ENCODE peak calls at places on chromosomes 3 and 15, in six cellular contexts. One of them, this sample, is unnamed.

GRCh38 chr3:30539214-30539613 is 67.2 kb upstream of the TGFBR2 start:
- DNase-seq in A549: no peak
- DNase-seq in transverse colon: no peak
- DNase-seq in tibial nerve: no peak
- DNase-seq in ovary: no peak
- DNase-seq in stomach: no peak
- DNase-seq in this sample: no peak

GRCh38 chr3:70824785-70825184 is 512.3 kb upstream of the MDFIC2 start:
- DNase-seq in stomach: no peak
- DNase-seq in A549: peak; percentile 17
- DNase-seq in ovary: no peak
- DNase-seq in tibial nerve: no peak
- DNase-seq in transverse colon: no peak
- DNase-seq in this sample: no peak

GRCh38 chr3:177946515-177946914 is 589.7 kb upstream of the KCNMB2 start:
- DNase-seq in A549: no peak
- DNase-seq in stomach: no peak
- DNase-seq in tibial nerve: no peak
- DNase-seq in ovary: no peak
- DNase-seq in transverse colon: no peak
- DNase-seq in this sample: no peak

GRCh38 chr3:42819351-42819965 is 10.2 kb downstream of the ACKR2 start:
- DNase-seq in ovary: no peak
- DNase-seq in transverse colon: peak; percentile 59
- DNase-seq in A549: no peak
- DNase-seq in stomach: peak; percentile 56
- DNase-seq in tibial nerve: no peak
- DNase-seq in this sample: no peak

GRCh38 chr3:81352867-81353266 is 408.6 kb downstream of the GBE1 start:
- DNase-seq in A549: no peak
- DNase-seq in tibial nerve: no peak
- DNase-seq in transverse colon: no peak
- DNase-seq in stomach: no peak
- DNase-seq in ovary: no peak
- DNase-seq in this sample: no peak

GRCh38 chr15:32704343-32705076 is 13.3 kb upstream of the GREM1 start:
- DNase-seq in tibial nerve: no peak
- DNase-seq in A549: no peak
- DNase-seq in ovary: no peak
- DNase-seq in stomach: no peak
- DNase-seq in transverse colon: no peak
- DNase-seq in this sample: no peak

GRCh38 chr3:25661694-25662455 is 2.8 kb downstream of the TOP2B start:
- DNase-seq in transverse colon: no peak
- DNase-seq in ovary: no peak
- DNase-seq in tibial nerve: no peak
- DNase-seq in stomach: no peak
- DNase-seq in A549: no peak
- DNase-seq in this sample: no peak

GRCh38 chr3:66588340-66588847 is 87.6 kb upstream of the LRIG1 start:
- DNase-seq in transverse colon: no peak
- DNase-seq in ovary: no peak
- DNase-seq in stomach: no peak
- DNase-seq in A549: no peak
- DNase-seq in tibial nerve: no peak
- DNase-seq in this sample: no peak

GRCh38 chr15:38961886-38962285 is 397.3 kb upstream of the RASGRP1 start:
- DNase-seq in ovary: no peak
- DNase-seq in A549: no peak
- DNase-seq in transverse colon: no peak
- DNase-seq in stomach: no peak
- DNase-seq in tibial nerve: no peak
- DNase-seq in this sample: no peak

GRCh38 chr3:52044869-52045616 is 11.3 kb downstream of the DUSP7 start:
- DNase-seq in tibial nerve: no peak
- DNase-seq in transverse colon: no peak
- DNase-seq in stomach: no peak
- DNase-seq in A549: no peak
- DNase-seq in ovary: no peak
- DNase-seq in this sample: no peak

GRCh38 chr15:96849501-96849900 is 519.0 kb downstream of the NR2F2 start:
- DNase-seq in ovary: no peak
- DNase-seq in stomach: no peak
- DNase-seq in A549: no peak
- DNase-seq in tibial nerve: no peak
- DNase-seq in transverse colon: no peak
- DNase-seq in this sample: no peak

GRCh38 chr3:155015776-155016451 is 64.2 kb upstream of the MME start:
- DNase-seq in tibial nerve: no peak
- DNase-seq in A549: no peak
- DNase-seq in ovary: no peak
- DNase-seq in transverse colon: no peak
- DNase-seq in stomach: no peak
- DNase-seq in this sample: no peak

GRCh38 chr3:37143821-37144220 is 30.6 kb downstream of the LRRFIP2 start:
- DNase-seq in tibial nerve: no peak
- DNase-seq in ovary: no peak
- DNase-seq in transverse colon: no peak
- DNase-seq in stomach: no peak
- DNase-seq in A549: no peak
- DNase-seq in this sample: no peak

GRCh38 chr3:12796171-12797123 is at the start of gene CAND2:
- DNase-seq in tibial nerve: peak; percentile 50
- DNase-seq in transverse colon: peak; percentile 56
- DNase-seq in ovary: peak; percentile 87
- DNase-seq in A549: no peak
- DNase-seq in stomach: peak; percentile 55
- DNase-seq in this sample: no peak

GRCh38 chr3:159787191-159787590 is 201.4 kb upstream of the IL12A start:
- DNase-seq in ovary: no peak
- DNase-seq in stomach: no peak
- DNase-seq in A549: peak; percentile 65
- DNase-seq in tibial nerve: no peak
- DNase-seq in transverse colon: peak; percentile 64
- DNase-seq in this sample: no peak

GRCh38 chr3:101725192-101725889 is 927 bp downstream of the CEP97 start:
- DNase-seq in ovary: peak; percentile 52
- DNase-seq in A549: peak; percentile 8
- DNase-seq in tibial nerve: no peak
- DNase-seq in stomach: peak; percentile 34
- DNase-seq in transverse colon: peak; percentile 35
- DNase-seq in this sample: peak; percentile 67

GRCh38 chr3:14319654-14320182 is 82.7 kb upstream of the SLC6A6 start:
- DNase-seq in stomach: peak; percentile 67
- DNase-seq in ovary: no peak
- DNase-seq in A549: peak; percentile 89
- DNase-seq in tibial nerve: no peak
- DNase-seq in transverse colon: peak; percentile 49
- DNase-seq in this sample: no peak

GRCh38 chr3:123026551-123027291 is 842 bp downstream of the SEMA5B start:
- DNase-seq in tibial nerve: no peak
- DNase-seq in transverse colon: peak; percentile 28
- DNase-seq in stomach: peak; percentile 31
- DNase-seq in A549: peak; percentile 32
- DNase-seq in ovary: peak; percentile 43
- DNase-seq in this sample: peak; percentile 68

GRCh38 chr15:96181873-96182301 is 148.6 kb upstream of the NR2F2 start:
- DNase-seq in tibial nerve: peak; percentile 31
- DNase-seq in stomach: no peak
- DNase-seq in A549: no peak
- DNase-seq in transverse colon: peak; percentile 33
- DNase-seq in ovary: peak; percentile 80
- DNase-seq in this sample: peak; percentile 68

GRCh38 chr3:186057594-186057993 is 51.3 kb downstream of the ETV5 start:
- DNase-seq in A549: no peak
- DNase-seq in ovary: no peak
- DNase-seq in stomach: no peak
- DNase-seq in transverse colon: no peak
- DNase-seq in tibial nerve: no peak
- DNase-seq in this sample: no peak

GRCh38 chr3:47877719-47878118 is 74.8 kb downstream of the DHX30 start:
- DNase-seq in tibial nerve: no peak
- DNase-seq in stomach: no peak
- DNase-seq in ovary: no peak
- DNase-seq in A549: no peak
- DNase-seq in transverse colon: no peak
- DNase-seq in this sample: no peak

DNA sequence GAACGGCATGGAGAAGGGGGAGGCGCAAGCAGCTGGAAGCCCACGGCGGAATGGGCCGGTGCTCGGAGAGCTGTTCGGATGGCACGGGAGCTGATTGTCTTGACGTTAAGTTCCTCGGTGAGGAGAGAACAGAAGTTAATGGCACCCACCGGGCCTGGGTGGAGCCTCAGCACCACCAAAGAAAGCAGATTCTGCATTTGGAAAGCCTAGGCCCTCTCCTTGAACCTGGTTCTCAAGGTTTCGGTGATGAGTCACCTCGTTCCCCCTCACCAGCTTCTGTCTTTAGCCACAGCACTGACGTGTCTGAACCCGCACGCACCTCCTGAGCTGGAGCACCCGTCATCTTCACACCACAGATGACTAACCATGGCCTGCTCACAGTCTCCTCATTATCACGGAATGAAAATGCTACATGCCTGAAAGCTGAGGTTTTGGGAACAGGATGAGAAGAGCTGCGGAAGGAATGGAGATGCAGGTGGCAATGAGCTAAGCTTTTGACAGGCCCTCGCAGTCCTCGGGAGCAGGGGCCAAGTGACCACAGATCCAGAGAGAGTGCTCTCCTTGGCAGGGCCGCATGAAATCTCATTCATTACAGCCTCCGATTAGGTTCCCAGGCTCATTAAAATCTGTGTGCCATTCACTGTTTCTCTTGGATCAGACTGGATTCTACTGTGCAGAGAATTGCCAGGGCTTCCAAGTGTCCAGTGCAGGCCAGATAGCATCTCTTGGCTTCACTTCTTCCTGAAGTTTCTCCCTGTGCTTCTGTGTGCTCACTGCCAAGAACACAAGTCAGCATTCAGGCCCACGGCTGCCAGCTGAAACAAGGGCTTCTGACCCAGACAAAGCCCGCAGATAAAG is 96.3 kb upstream of the DLG1 start:
- DNase-seq in ovary: peak; percentile 69
- DNase-seq in stomach: peak; percentile 38
- DNase-seq in tibial nerve: peak; percentile 27
- DNase-seq in transverse colon: no peak
- DNase-seq in A549: no peak
- DNase-seq in this sample: no peak
- H3K27ac ChIP-seq in ovary: no peak overlapping the region
- H3K27ac ChIP-seq in stomach: peak overlapping the region; percentile 9
- H3K27ac ChIP-seq in tibial nerve: peak overlapping the region; percentile 59
- H3K27ac ChIP-seq in transverse colon: no peak overlapping the region
- H3K27ac ChIP-seq in A549: no peak overlapping the region
- H3K27ac ChIP-seq in this sample: peak overlapping the region; percentile 89

DNA sequence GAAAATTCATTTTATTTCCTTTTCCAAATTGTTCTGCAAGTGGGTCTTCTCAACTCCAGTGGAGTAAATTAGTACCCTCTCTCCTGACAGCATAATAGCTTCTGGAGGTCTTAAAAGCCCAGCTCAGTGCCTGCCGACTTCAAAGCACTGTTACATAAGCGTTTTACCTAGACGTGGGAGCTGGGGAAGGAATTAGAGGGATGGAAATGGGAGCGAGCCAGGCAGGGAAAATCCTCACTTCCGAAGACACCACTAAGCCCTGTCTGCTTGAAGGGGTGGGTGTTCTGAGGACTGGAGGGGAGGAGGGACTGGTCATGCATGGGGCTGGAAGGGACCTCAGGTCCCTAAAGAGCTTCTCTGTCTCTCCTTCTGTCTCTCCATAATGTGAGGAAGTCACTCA is 77.2 kb upstream of the SLC6A1 start:
- DNase-seq in transverse colon: no peak
- DNase-seq in ovary: no peak
- DNase-seq in A549: no peak
- DNase-seq in stomach: no peak
- DNase-seq in tibial nerve: no peak
- DNase-seq in this sample: no peak
- TF ChIP-seq EP300 in transverse colon: no peak
- TF ChIP-seq EP300 in ovary: no peak
- TF ChIP-seq EP300 in A549: no peak
- TF ChIP-seq EP300 in stomach: no peak
- TF ChIP-seq EP300 in tibial nerve: no peak
- TF ChIP-seq EP300 in this sample: no peak

GRCh38 chr3:184552296-184552695 is 9.3 kb upstream of the EPHB3 start:
- DNase-seq in A549: no peak
- DNase-seq in stomach: no peak
- DNase-seq in ovary: no peak
- DNase-seq in transverse colon: no peak
- DNase-seq in tibial nerve: no peak
- DNase-seq in this sample: no peak
- H3K27ac ChIP-seq in A549: no peak overlapping the region
- H3K27ac ChIP-seq in stomach: no peak overlapping the region
- H3K27ac ChIP-seq in ovary: no peak overlapping the region
- H3K27ac ChIP-seq in transverse colon: no peak overlapping the region
- H3K27ac ChIP-seq in tibial nerve: no peak overlapping the region
- H3K27ac ChIP-seq in this sample: no peak overlapping the region

GRCh38 chr15:94844533-94845390 is 613.4 kb downstream of the MCTP2 start:
- DNase-seq in ovary: peak; percentile 65
- DNase-seq in transverse colon: peak; percentile 91
- DNase-seq in A549: no peak
- DNase-seq in stomach: peak; percentile 82
- DNase-seq in tibial nerve: peak; percentile 41
- DNase-seq in this sample: no peak
- TF ChIP-seq EP300 in ovary: no peak
- TF ChIP-seq EP300 in transverse colon: no peak
- TF ChIP-seq EP300 in A549: no peak
- TF ChIP-seq EP300 in stomach: no peak
- TF ChIP-seq EP300 in tibial nerve: no peak
- TF ChIP-seq EP300 in this sample: no peak

GRCh38 chr15:58309993-58310928 is 121.5 kb upstream of the LIPC start:
- DNase-seq in transverse colon: no peak
- DNase-seq in tibial nerve: no peak
- DNase-seq in A549: no peak
- DNase-seq in stomach: peak; percentile 65
- DNase-seq in ovary: no peak
- DNase-seq in this sample: no peak
- H3K27ac ChIP-seq in transverse colon: no peak overlapping the region
- H3K27ac ChIP-seq in tibial nerve: no peak overlapping the region
- H3K27ac ChIP-seq in A549: peak overlapping the region; percentile 7
- H3K27ac ChIP-seq in stomach: no peak overlapping the region
- H3K27ac ChIP-seq in ovary: no peak overlapping the region
- H3K27ac ChIP-seq in this sample: peak overlapping the region; percentile 4

DNA sequence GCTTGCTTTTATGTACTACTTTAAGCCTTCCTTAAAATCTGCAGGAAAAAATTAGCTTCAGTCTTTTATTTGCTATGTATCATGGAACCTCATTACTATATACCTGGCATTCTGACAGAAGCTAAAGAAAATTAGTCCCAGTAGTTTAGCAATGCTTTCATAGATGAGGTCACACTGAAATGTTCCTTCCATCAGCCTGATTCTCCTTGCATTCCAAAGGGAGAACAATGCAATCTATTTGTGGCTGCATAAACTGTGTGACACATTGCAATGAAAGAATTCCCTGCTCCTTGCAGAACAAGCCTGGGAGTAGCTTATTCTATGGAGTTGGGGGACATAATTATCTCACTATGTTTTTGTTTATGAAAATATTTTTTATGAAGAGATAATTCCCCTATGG is 691.5 kb upstream of the ARPP21 start:
- DNase-seq in tibial nerve: no peak
- DNase-seq in stomach: no peak
- DNase-seq in transverse colon: no peak
- DNase-seq in A549: no peak
- DNase-seq in ovary: no peak
- DNase-seq in this sample: no peak
- TF ChIP-seq EP300 in tibial nerve: no peak
- TF ChIP-seq EP300 in stomach: no peak
- TF ChIP-seq EP300 in transverse colon: no peak
- TF ChIP-seq EP300 in A549: no peak
- TF ChIP-seq EP300 in ovary: no peak
- TF ChIP-seq EP300 in this sample: no peak